ENCODE peak calls at places on chromosomes 16 and 17, in ten cellular contexts. L, X, I, O, H, B, T, N, J and D are unnamed samples.

GRCh38 chr16:19380316-19380715 is 37.4 kb upstream of the TMC5 start:
- DNase-seq in J (no peak), B (no peak), X (no peak), O (no peak), I (no peak), L (no peak), T (no peak), H (no peak), N (no peak), D (no peak)

GRCh38 chr16:74186589-74186988 is 110.0 kb upstream of the PSMD7 start:
- DNase-seq in N (no peak), T (peak), J (no peak), B (peak), L (no peak), O (no peak), I (no peak), X (no peak), H (no peak), D (no peak)

GRCh38 chr17:67266496-67266895 is 21.5 kb upstream of the HELZ start:
- DNase-seq in I (no peak), X (no peak), B (no peak), T (no peak), O (peak), L (no peak), H (no peak), N (no peak), J (no peak), D (no peak)

GRCh38 chr17:82832881-82833475 is 6.8 kb downstream of the ZNF750 start:
- DNase-seq in O (peak), L (no peak), T (no peak), N (no peak), H (no peak), X (no peak), B (no peak), J (no peak), I (no peak), D (no peak)

GRCh38 chr16:86531193-86531550 is 20.8 kb downstream of the FOXF1 start:
- DNase-seq in B (peak), O (peak), N (no peak), H (no peak), I (no peak), J (no peak), T (peak), X (peak), L (no peak), D (no peak)

GRCh38 chr16:75420987-75421819 is 12.1 kb downstream of the CFDP1 start:
- DNase-seq in N (peak), I (no peak), O (peak), L (peak), B (peak), H (peak), T (peak), J (peak), X (peak), D (peak)

GRCh38 chr16:3459401-3460090 is 16.1 kb downstream of the NAA60 start:
- DNase-seq in B (no peak), L (no peak), N (no peak), J (peak), O (no peak), T (no peak), H (no peak), X (no peak), I (no peak), D (no peak)

GRCh38 chr17:8630227-8630801 is at the start of gene MYH10:
- DNase-seq in H (no peak), O (no peak), N (no peak), J (no peak), I (no peak), L (peak), X (no peak), T (no peak), B (no peak), D (no peak)

GRCh38 chr17:80285237-80285920 is 24.7 kb downstream of the RNF213 start:
- DNase-seq in J (no peak), B (no peak), N (no peak), O (no peak), H (no peak), I (no peak), X (no peak), L (no peak), T (no peak), D (no peak)

DNA sequence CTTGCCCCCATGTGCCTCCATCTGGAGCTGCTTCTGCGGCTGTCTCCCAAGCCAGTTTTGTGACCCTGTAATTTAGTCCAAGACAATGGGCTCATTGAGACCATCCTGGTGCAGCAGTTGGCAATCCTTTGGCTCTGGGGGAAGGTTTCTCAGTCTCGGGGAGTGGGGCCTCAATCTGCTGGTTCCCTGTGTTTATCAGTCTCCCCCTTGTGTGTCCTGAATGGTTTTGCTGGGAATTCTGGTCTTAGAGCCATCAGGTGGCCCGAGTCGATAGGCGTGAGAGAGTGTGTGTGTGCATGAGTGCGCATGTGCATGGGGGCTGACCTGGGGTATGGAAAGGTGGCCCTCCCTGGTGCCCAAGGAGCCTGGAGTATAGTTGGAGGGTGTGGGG is 234.8 kb downstream of the SEC14L1 start:
- DNase-seq in L (no peak), H (no peak), O (no peak), N (no peak), J (no peak), I (no peak), B (no peak), T (no peak), X (no peak), D (no peak)
- H3K4me3 ChIP-seq in L (no peak), H (peak), O (peak), N (no peak), J (no peak), I (peak), B (peak), T (peak), X (no peak), D (no peak)

GRCh38 chr16:8763083-8763482 is 34.4 kb downstream of the TMEM186 start:
- DNase-seq in B (no peak), L (no peak), X (no peak), H (no peak), N (no peak), J (no peak), T (no peak), I (no peak), O (no peak), D (no peak)

GRCh38 chr16:8763899-8764298 is 33.5 kb downstream of the TMEM186 start:
- DNase-seq in N (no peak), T (no peak), J (no peak), X (no peak), I (no peak), H (no peak), B (no peak), O (no peak), L (no peak), D (no peak)

GRCh38 chr16:8767176-8767575 is 30.3 kb downstream of the TMEM186 start:
- DNase-seq in N (no peak), X (no peak), H (no peak), L (no peak), T (no peak), O (no peak), I (no peak), B (no peak), J (no peak), D (no peak)

GRCh38 chr16:8762254-8762653 is 35.2 kb downstream of the TMEM186 start:
- DNase-seq in L (no peak), I (no peak), O (no peak), T (no peak), J (no peak), X (no peak), N (no peak), H (no peak), B (no peak), D (no peak)

DNA sequence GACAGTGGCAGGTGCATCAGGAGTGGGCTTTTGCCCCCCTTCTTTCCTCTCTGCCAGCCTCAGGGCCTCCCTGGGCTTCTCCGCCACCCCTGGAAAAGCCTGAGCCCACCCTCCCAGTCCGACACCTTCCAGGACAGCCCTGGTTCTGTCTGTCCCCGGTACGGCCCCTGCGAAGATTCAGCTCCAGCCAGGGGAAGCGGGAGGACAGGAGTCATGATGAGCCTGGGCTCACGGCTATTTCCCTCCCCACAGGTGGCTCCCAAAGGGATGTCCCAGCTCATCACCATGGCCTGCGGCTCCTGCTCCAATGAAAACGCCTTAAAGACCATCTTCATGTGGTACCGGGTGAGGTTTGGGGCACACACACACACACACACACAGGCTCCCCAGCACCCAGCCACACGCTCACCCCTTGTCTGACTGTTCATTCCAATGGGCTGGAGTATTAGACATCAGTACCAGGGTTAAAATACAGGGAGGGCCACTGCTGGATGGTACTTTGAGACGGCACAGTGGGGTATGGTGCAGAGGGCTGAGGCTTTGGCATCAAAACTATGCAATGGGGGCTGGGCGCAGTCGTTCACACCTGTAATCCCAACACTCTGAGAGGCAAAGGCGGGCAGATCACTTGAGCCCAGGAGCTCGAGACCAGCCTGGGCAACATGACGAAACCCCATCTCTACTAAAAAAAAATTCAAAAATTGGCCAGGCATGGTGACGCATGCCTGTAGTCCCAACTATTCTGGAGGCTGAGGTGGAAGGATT is 32.8 kb downstream of the TMEM186 start:
- DNase-seq in L (no peak), I (no peak), X (no peak), O (no peak), B (no peak), H (no peak), N (no peak), J (no peak), T (no peak), D (no peak)
- H3K4me3 ChIP-seq in L (no peak), I (no peak), X (no peak), O (no peak), B (no peak), H (no peak), N (no peak), J (no peak), T (no peak), D (no peak)

GRCh38 chr17:29710891-29711418 is 88.2 kb upstream of the CORO6 start:
- DNase-seq in X (no peak), J (no peak), T (peak), O (no peak), B (peak), N (no peak), H (no peak), L (no peak), I (no peak), D (peak)

GRCh38 chr17:29709861-29710849 is 87.4 kb upstream of the CORO6 start:
- DNase-seq in I (no peak), B (peak), N (no peak), X (no peak), H (no peak), O (no peak), L (no peak), T (peak), J (no peak), D (peak)

GRCh38 chr17:29707212-29707571 is 84.5 kb upstream of the CORO6 start:
- DNase-seq in B (no peak), I (no peak), N (no peak), J (no peak), H (no peak), L (no peak), T (no peak), X (no peak), O (no peak), D (no peak)

GRCh38 chr17:29706045-29706431 is 83.3 kb upstream of the CORO6 start:
- DNase-seq in L (no peak), X (no peak), H (no peak), J (no peak), T (no peak), O (no peak), I (no peak), N (no peak), B (no peak), D (no peak)

GRCh38 chr17:29705352-29705751 is 82.6 kb upstream of the CORO6 start:
- DNase-seq in I (no peak), X (no peak), L (no peak), H (no peak), J (no peak), T (no peak), B (no peak), O (no peak), N (no peak), D (no peak)
- H3K4me3 ChIP-seq in I (peak), X (no peak), L (no peak), H (no peak), J (no peak), T (no peak), B (no peak), O (no peak), N (no peak), D (no peak)

GRCh38 chr17:71937914-71938313 is 182.9 kb upstream of the SOX9 start:
- DNase-seq in O (no peak), T (no peak), J (no peak), I (no peak), N (no peak), H (no peak), L (no peak), B (no peak), X (no peak), D (no peak)
- H3K4me3 ChIP-seq in O (no peak), T (no peak), J (no peak), I (no peak), N (no peak), H (no peak), L (no peak), B (no peak), X (no peak), D (no peak)

GRCh38 chr17:19311421-19312215 is 50.9 kb downstream of the B9D1 start:
- DNase-seq in O (no peak), B (no peak), L (no peak), N (no peak), T (no peak), I (no peak), H (no peak), X (no peak), J (no peak), D (no peak)
- H3K4me3 ChIP-seq in O (no peak), B (no peak), L (no peak), N (no peak), T (no peak), I (no peak), H (no peak), X (no peak), J (no peak), D (no peak)

DNA sequence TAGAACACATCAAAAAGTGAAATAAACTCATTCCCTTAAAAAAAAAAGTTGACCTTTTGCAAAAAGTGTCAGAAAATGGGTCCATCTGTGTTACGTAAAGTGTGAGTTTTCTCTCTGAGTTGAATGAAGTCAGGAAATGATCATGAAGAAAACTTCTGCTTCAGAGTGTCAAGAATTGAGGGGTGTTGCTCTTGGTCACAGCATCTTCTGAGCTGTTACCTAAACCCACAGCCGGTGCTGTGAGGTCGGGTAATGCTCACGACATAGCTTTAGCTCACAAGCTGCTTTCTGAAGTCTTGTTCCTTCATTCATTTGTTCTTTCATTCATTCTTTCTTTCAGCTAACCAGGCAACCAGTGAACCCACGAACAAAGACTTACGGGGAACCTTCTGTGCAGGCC is 372.1 kb downstream of the CPPED1 start:
- DNase-seq in J (no peak), O (no peak), I (no peak), X (no peak), N (no peak), B (no peak), L (no peak), T (no peak), H (no peak), D (no peak)
- H3K4me3 ChIP-seq in J (no peak), O (no peak), I (no peak), X (no peak), N (no peak), B (no peak), L (no peak), T (no peak), H (no peak), D (no peak)

DNA sequence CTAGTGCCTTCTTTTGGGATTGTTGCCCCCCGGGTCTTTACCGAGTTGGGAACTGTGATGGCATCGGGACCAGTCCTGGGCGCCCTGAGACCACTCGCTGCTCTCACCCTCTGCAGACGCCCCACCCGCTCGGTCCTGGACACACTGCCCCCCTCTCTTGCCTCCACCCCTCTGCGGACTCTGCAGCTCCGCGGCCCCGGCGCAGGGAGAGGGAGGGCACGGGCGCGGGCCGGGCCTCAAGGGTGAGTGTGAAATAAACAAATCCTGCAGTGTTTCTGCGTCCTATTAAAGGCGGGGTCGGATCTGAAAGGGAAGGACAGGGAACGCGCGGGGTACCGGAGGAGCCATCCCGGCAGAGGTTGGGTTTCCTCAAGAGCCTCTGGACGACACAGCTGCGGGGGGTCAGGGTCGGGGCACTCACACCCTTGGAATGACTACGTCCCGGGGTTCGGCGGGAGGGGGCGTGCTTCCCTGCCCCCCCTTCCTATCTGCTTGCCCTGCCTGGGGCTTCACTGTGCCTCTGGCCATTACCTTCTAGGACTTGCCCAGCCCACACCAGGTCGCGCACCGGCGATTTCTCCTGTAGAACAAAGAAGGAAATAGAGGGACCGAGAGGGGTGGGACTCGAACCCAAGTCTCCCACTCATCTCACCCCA is 514 bp upstream of the HSF4 start:
- DNase-seq in I (no peak), X (no peak), H (no peak), J (no peak), B (no peak), O (peak), T (peak), L (peak), N (no peak), D (peak)
- H3K4me3 ChIP-seq in I (peak), X (peak), H (peak), J (no peak), B (no peak), O (peak), T (peak), L (peak), N (no peak), D (no peak)

DNA sequence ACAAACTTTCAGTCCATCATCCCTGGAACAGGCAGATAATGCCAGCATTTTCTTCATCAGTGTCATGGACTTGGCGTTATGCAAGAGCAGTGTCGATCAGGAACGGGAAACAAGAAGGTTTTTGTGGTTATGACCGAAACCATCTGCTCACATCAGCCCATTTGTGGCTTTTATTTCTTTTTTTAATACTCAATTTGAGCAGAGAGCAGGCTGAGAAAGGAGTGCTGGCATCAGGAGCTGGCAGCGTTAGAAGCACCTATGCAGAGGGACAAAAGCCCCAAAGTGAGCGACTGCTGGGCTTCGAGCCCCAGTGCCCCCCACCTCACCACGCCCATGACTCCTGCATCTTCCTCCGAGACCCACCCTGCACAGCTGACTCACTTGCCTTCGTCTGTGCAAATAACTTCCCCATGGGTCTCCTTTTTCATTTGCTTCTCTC is 16.2 kb upstream of the CD300E start:
- DNase-seq in I (peak), X (no peak), N (no peak), T (no peak), L (no peak), J (no peak), H (no peak), O (peak), B (no peak), D (no peak)
- H3K4me3 ChIP-seq in I (no peak), X (no peak), N (no peak), T (no peak), L (no peak), J (no peak), H (no peak), O (no peak), B (no peak), D (no peak)

GRCh38 chr17:81453712-81454111 is 58.5 kb downstream of the BAHCC1 start:
- DNase-seq in J (no peak), N (no peak), I (no peak), X (no peak), T (no peak), H (no peak), L (no peak), B (no peak), O (no peak), D (no peak)
- H3K4me3 ChIP-seq in J (no peak), N (no peak), I (no peak), X (no peak), T (no peak), H (no peak), L (no peak), B (no peak), O (no peak), D (no peak)